ENCODE peak calls at places on chromosome 11, in five cellular contexts. One of them, this sample, is unnamed.
A peak's percentile ranks its signal among the peaks of the same experiment; 100 is the strongest.

GRCh38 chr11:15159085-15159484 is 44.4 kb downstream of the INSC start:
- DNase-seq in A549: peak; percentile 11
- DNase-seq in K562: peak; percentile 25
- DNase-seq in H1: no peak
- DNase-seq in HepG2: no peak
- DNase-seq in this sample: no peak

GRCh38 chr11:65225284-65226102 is 36.3 kb upstream of the POLA2 start:
- DNase-seq in A549: no peak
- DNase-seq in K562: peak; percentile 80
- DNase-seq in H1: peak; percentile 77
- DNase-seq in HepG2: peak; percentile 47
- DNase-seq in this sample: peak; percentile 55

GRCh38 chr11:83033367-83033766 is 38.3 kb downstream of the RAB30 start:
- DNase-seq in A549: no peak
- DNase-seq in K562: no peak
- DNase-seq in H1: no peak
- DNase-seq in HepG2: no peak
- DNase-seq in this sample: no peak

GRCh38 chr11:8934735-8935478 is 2.2 kb upstream of the C11orf16 start:
- DNase-seq in A549: no peak
- DNase-seq in K562: no peak
- DNase-seq in H1: no peak
- DNase-seq in HepG2: peak; percentile 18
- DNase-seq in this sample: no peak

GRCh38 chr11:64874841-64875240 is 3.6 kb downstream of the EHD1 start:
- DNase-seq in A549: no peak
- DNase-seq in K562: no peak
- DNase-seq in H1: no peak
- DNase-seq in HepG2: no peak
- DNase-seq in this sample: no peak

GRCh38 chr11:121473064-121473777 is 20.5 kb upstream of the SORL1-AS1 start:
- DNase-seq in A549: no peak
- DNase-seq in K562: no peak
- DNase-seq in H1: no peak
- DNase-seq in HepG2: no peak
- DNase-seq in this sample: no peak

GRCh38 chr11:77654770-77655434 is 17.3 kb upstream of the CLNS1A start:
- DNase-seq in A549: no peak
- DNase-seq in K562: no peak
- DNase-seq in H1: no peak
- DNase-seq in HepG2: no peak
- DNase-seq in this sample: no peak

GRCh38 chr11:68146010-68146540 is 24.9 kb upstream of the CHKA start:
- DNase-seq in A549: peak; percentile 49
- DNase-seq in K562: no peak
- DNase-seq in H1: no peak
- DNase-seq in HepG2: peak; percentile 65
- DNase-seq in this sample: peak; percentile 55

GRCh38 chr11:47858169-47858543 is 10.0 kb upstream of the NUP160 start:
- DNase-seq in A549: peak; percentile 72
- DNase-seq in K562: no peak
- DNase-seq in H1: no peak
- DNase-seq in HepG2: no peak
- DNase-seq in this sample: peak; percentile 57

GRCh38 chr11:64340671-64341335 is 799 bp downstream of the CCDC88B start:
- DNase-seq in A549: no peak
- DNase-seq in K562: peak; percentile 82
- DNase-seq in H1: peak; percentile 100
- DNase-seq in HepG2: no peak
- DNase-seq in this sample: peak; percentile 28

GRCh38 chr11:47553417-47553746 is 450 bp upstream of the CELF1 start:
- DNase-seq in A549: no peak
- DNase-seq in K562: no peak
- DNase-seq in H1: no peak
- DNase-seq in HepG2: no peak
- DNase-seq in this sample: no peak

GRCh38 chr11:46429709-46430108 is 38.1 kb upstream of the CHRM4 start:
- DNase-seq in A549: no peak
- DNase-seq in K562: no peak
- DNase-seq in H1: no peak
- DNase-seq in HepG2: no peak
- DNase-seq in this sample: no peak

GRCh38 chr11:118908931-118909618 is 16.7 kb downstream of the BCL9L start:
- DNase-seq in A549: no peak
- DNase-seq in K562: no peak
- DNase-seq in H1: peak; percentile 77
- DNase-seq in HepG2: no peak
- DNase-seq in this sample: peak; percentile 70

GRCh38 chr11:26974068-26974790 is 19.7 kb upstream of the FIBIN start:
- DNase-seq in A549: no peak
- DNase-seq in K562: no peak
- DNase-seq in H1: no peak
- DNase-seq in HepG2: no peak
- DNase-seq in this sample: no peak

GRCh38 chr11:113681711-113682410 is 24.2 kb downstream of the TMPRSS5 start:
- DNase-seq in A549: no peak
- DNase-seq in K562: peak; percentile 53
- DNase-seq in H1: peak; percentile 44
- DNase-seq in HepG2: no peak
- DNase-seq in this sample: no peak

GRCh38 chr11:112477929-112478317 is 217.3 kb upstream of the PLET1 start:
- DNase-seq in A549: no peak
- DNase-seq in K562: no peak
- DNase-seq in H1: no peak
- DNase-seq in HepG2: no peak
- DNase-seq in this sample: no peak

GRCh38 chr11:121344824-121345223 is 52.3 kb downstream of the SC5D start:
- DNase-seq in A549: no peak
- DNase-seq in K562: no peak
- DNase-seq in H1: no peak
- DNase-seq in HepG2: no peak
- DNase-seq in this sample: no peak

GRCh38 chr11:111531687-111532364 is 8.7 kb upstream of the LAYN start:
- DNase-seq in A549: peak; percentile 80
- DNase-seq in K562: no peak
- DNase-seq in H1: no peak
- DNase-seq in HepG2: no peak
- DNase-seq in this sample: no peak

GRCh38 chr11:40280161-40281054 is 1179.0 kb downstream of the LRRC4C start:
- DNase-seq in A549: no peak
- DNase-seq in K562: no peak
- DNase-seq in H1: no peak
- DNase-seq in HepG2: no peak
- DNase-seq in this sample: no peak

GRCh38 chr11:17991799-17992433 is 20.9 kb downstream of the SERGEF start:
- DNase-seq in A549: peak; percentile 65
- DNase-seq in K562: peak; percentile 61
- DNase-seq in H1: no peak
- DNase-seq in HepG2: peak; percentile 41
- DNase-seq in this sample: peak; percentile 59
- TF ChIP-seq JUN in A549: no peak
- TF ChIP-seq JUN in K562: no peak
- TF ChIP-seq JUN in H1: no peak
- TF ChIP-seq JUN in HepG2: no peak
- TF ChIP-seq JUN in this sample: no peak

GRCh38 chr11:76218449-76219206 is 12.3 kb upstream of the WNT11 start:
- DNase-seq in A549: no peak
- DNase-seq in K562: no peak
- DNase-seq in H1: no peak
- DNase-seq in HepG2: no peak
- DNase-seq in this sample: no peak

GRCh38 chr11:76224461-76225121 is 18.3 kb upstream of the WNT11 start:
- DNase-seq in A549: no peak
- DNase-seq in K562: no peak
- DNase-seq in H1: no peak
- DNase-seq in HepG2: no peak
- DNase-seq in this sample: no peak

GRCh38 chr11:76219243-76219642 is 12.9 kb upstream of the WNT11 start:
- DNase-seq in A549: no peak
- DNase-seq in K562: no peak
- DNase-seq in H1: no peak
- DNase-seq in HepG2: no peak
- DNase-seq in this sample: no peak

GRCh38 chr11:76217653-76218160 is 11.4 kb upstream of the WNT11 start:
- DNase-seq in A549: no peak
- DNase-seq in K562: no peak
- DNase-seq in H1: no peak
- DNase-seq in HepG2: no peak
- DNase-seq in this sample: no peak

GRCh38 chr11:76221365-76221764 is 15.1 kb upstream of the WNT11 start:
- DNase-seq in A549: no peak
- DNase-seq in K562: no peak
- DNase-seq in H1: no peak
- DNase-seq in HepG2: no peak
- DNase-seq in this sample: no peak
- H3K4me3 ChIP-seq in A549: no peak overlapping the region
- H3K4me3 ChIP-seq in K562: no peak overlapping the region
- H3K4me3 ChIP-seq in H1: no peak overlapping the region
- H3K4me3 ChIP-seq in HepG2: no peak overlapping the region
- H3K4me3 ChIP-seq in this sample: no peak overlapping the region

DNA sequence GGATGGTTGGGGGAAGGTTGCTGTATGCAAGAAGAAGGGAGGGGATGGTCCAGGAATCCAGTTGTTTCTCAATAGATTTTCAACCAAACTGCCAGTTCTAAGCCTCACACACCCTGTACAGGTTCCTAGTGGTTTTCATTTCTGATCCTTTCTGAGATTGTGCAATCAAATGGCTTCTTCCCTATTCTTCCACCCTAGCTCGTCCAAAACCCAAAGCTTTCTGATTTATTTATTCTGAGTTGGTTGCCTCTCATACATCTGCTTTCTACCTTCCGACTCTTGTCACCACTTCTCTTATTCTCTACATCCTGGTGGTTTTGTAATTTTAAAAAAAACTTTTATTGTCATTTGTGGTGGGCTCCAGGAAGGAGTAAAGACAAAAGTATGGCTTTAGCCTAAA is 12.6 kb downstream of the OR5A2 start:
- DNase-seq in A549: no peak
- DNase-seq in K562: no peak
- DNase-seq in H1: no peak
- DNase-seq in HepG2: no peak
- DNase-seq in this sample: no peak
- H3K4me1 ChIP-seq in A549: no peaks in the 10 kb centered on the region
- H3K4me1 ChIP-seq in K562: no peaks in the 10 kb centered on the region
- H3K4me1 ChIP-seq in H1: no peaks in the 10 kb centered on the region
- H3K4me1 ChIP-seq in HepG2: no peaks in the 10 kb centered on the region
- H3K4me1 ChIP-seq in this sample: no peaks in the 10 kb centered on the region

GRCh38 chr11:76083563-76084451 is 122.5 kb downstream of the WNT11 start:
- DNase-seq in A549: no peak
- DNase-seq in K562: no peak
- DNase-seq in H1: no peak
- DNase-seq in HepG2: no peak
- DNase-seq in this sample: peak; percentile 40

GRCh38 chr11:76086713-76087635 is 119.3 kb downstream of the WNT11 start:
- DNase-seq in A549: no peak
- DNase-seq in K562: no peak
- DNase-seq in H1: no peak
- DNase-seq in HepG2: no peak
- DNase-seq in this sample: no peak

GRCh38 chr11:76085321-76085720 is 121.0 kb downstream of the WNT11 start:
- DNase-seq in A549: no peak
- DNase-seq in K562: no peak
- DNase-seq in H1: no peak
- DNase-seq in HepG2: no peak
- DNase-seq in this sample: no peak

GRCh38 chr11:76090821-76091220 is 115.5 kb downstream of the WNT11 start:
- DNase-seq in A549: no peak
- DNase-seq in K562: no peak
- DNase-seq in H1: no peak
- DNase-seq in HepG2: no peak
- DNase-seq in this sample: no peak

GRCh38 chr11:76087749-76088148 is 118.6 kb downstream of the WNT11 start:
- DNase-seq in A549: no peak
- DNase-seq in K562: no peak
- DNase-seq in H1: no peak
- DNase-seq in HepG2: no peak
- DNase-seq in this sample: no peak
- TF ChIP-seq JUN in A549: no peak
- TF ChIP-seq JUN in K562: no peak
- TF ChIP-seq JUN in H1: no peak
- TF ChIP-seq JUN in HepG2: no peak
- TF ChIP-seq JUN in this sample: no peak

GRCh38 chr11:457071-457760 is 7.1 kb downstream of the PTDSS2 start:
- DNase-seq in A549: no peak
- DNase-seq in K562: no peak
- DNase-seq in H1: no peak
- DNase-seq in HepG2: no peak
- DNase-seq in this sample: no peak
- H3K4me3 ChIP-seq in A549: no peak overlapping the region
- H3K4me3 ChIP-seq in K562: no peak overlapping the region
- H3K4me3 ChIP-seq in H1: no peak overlapping the region
- H3K4me3 ChIP-seq in HepG2: no peak overlapping the region
- H3K4me3 ChIP-seq in this sample: no peak overlapping the region

DNA sequence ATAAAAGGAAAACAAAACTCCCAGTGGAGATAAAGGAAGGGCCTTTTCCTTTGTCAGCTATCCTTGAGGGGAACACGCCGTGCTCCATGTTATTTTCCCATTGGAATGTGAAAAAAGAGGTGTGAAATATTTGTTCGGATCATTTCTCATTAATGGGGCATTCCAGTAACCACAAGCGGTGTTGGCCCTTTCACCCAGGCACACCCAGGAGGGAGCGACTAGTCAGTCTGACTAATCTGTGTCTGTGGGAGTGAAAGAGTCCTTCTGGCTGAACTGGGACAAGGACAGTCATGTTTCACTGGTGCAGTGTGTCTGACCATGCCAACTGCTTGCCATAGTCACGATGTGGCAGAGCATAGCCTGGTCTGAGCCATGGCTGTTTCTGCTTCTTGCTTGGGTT is 13.0 kb upstream of the MYEOV start:
- DNase-seq in A549: peak; percentile 64
- DNase-seq in K562: no peak
- DNase-seq in H1: no peak
- DNase-seq in HepG2: no peak
- DNase-seq in this sample: no peak
- H3K4me1 ChIP-seq in A549: peaks cover 33% of the 10 kb centered on the region
- H3K4me1 ChIP-seq in K562: no peaks in the 10 kb centered on the region
- H3K4me1 ChIP-seq in H1: no peaks in the 10 kb centered on the region
- H3K4me1 ChIP-seq in HepG2: peaks cover 17% of the 10 kb centered on the region
- H3K4me1 ChIP-seq in this sample: no peaks in the 10 kb centered on the region